ENCODE peak calls at places on chromosomes 3 and 15, in six cellular contexts. T is heart left ventricle, R is nephron progenitor cell, L is psoas muscle, O is mesothelial cell of epicardium, S is D721Med. H is an unnamed sample.

GRCh38 chr15:63605816-63606215 is 8.6 kb downstream of the FBXL22 start:
- DNase-seq in L (no peak), R (no peak), T (no peak), O (no peak), S (no peak), H (no peak)

GRCh38 chr3:136055491-136055890 is 90.0 kb downstream of the PPP2R3A start:
- DNase-seq in L (no peak), O (no peak), S (no peak), T (no peak), R (no peak), H (no peak)

GRCh38 chr3:196638922-196639516 is 475 bp upstream of the NRROS start:
- DNase-seq in T (no peak), O (no peak), R (no peak), S (no peak), L (no peak), H (no peak)

GRCh38 chr3:29515451-29515850 is 234.6 kb downstream of the RBMS3 start:
- DNase-seq in T (no peak), L (no peak), S (no peak), R (no peak), O (no peak), H (no peak)

GRCh38 chr3:88469216-88469615 is 319.5 kb downstream of the C3orf38 start:
- DNase-seq in O (no peak), R (no peak), L (no peak), S (no peak), T (no peak), H (no peak)

GRCh38 chr3:194265505-194265892 is 85.6 kb downstream of the CPN2 start:
- DNase-seq in S (peak; percentile 6), L (peak; percentile 97), T (peak; percentile 94), O (peak; percentile 38), R (no peak), H (no peak)

GRCh38 chr15:77542491-77543001 is 90.2 kb downstream of the LINGO1 start:
- DNase-seq in T (no peak), S (no peak), L (no peak), O (no peak), R (no peak), H (no peak)

GRCh38 chr3:39205919-39206516 is 13.6 kb upstream of the XIRP1 start:
- DNase-seq in O (no peak), T (no peak), R (no peak), L (no peak), S (no peak), H (no peak)

GRCh38 chr15:68423359-68424028 is 8.5 kb downstream of the ITGA11 start:
- DNase-seq in L (no peak), O (peak; percentile 16), S (no peak), R (no peak), T (no peak), H (peak; percentile 32)

GRCh38 chr3:182979103-182979697 is 1.1 kb downstream of the DCUN1D1 start:
- DNase-seq in L (no peak), O (no peak), R (no peak), T (no peak), S (no peak), H (no peak)

GRCh38 chr15:79380755-79381499 is 51.2 kb upstream of the MINAR1 start:
- DNase-seq in R (peak; percentile 89), S (no peak), T (peak; percentile 70), O (peak; percentile 86), L (peak; percentile 81), H (peak; percentile 79)

GRCh38 chr3:112597945-112598344 is 36.1 kb downstream of the SLC35A5 start:
- DNase-seq in S (no peak), R (no peak), L (no peak), T (no peak), O (no peak), H (no peak)

GRCh38 chr3:61894988-61895935 is 333.9 kb downstream of the PTPRG start:
- DNase-seq in T (peak; percentile 75), R (no peak), O (peak; percentile 52), S (no peak), L (no peak), H (no peak)

GRCh38 chr3:185040425-185040824 is 112.4 kb downstream of the C3orf70 start:
- DNase-seq in L (no peak), T (no peak), S (no peak), O (no peak), R (no peak), H (no peak)

GRCh38 chr3:9217784-9218513 is 31.5 kb downstream of the SRGAP3 start:
- DNase-seq in L (no peak), R (no peak), O (no peak), S (peak; percentile 53), T (no peak), H (no peak)

GRCh38 chr3:13518516-13519351 is 30.2 kb upstream of the FBLN2 start:
- DNase-seq in S (no peak), O (no peak), R (no peak), L (peak; percentile 93), T (peak; percentile 80), H (no peak)

GRCh38 chr3:43582876-43583275 is 38.9 kb downstream of the ANO10 start:
- DNase-seq in S (no peak), O (no peak), L (no peak), R (no peak), T (no peak), H (no peak)

GRCh38 chr3:58189691-58190090 is 21.1 kb downstream of the DNASE1L3 start:
- DNase-seq in L (no peak), R (no peak), T (no peak), O (no peak), S (no peak), H (no peak)

GRCh38 chr3:89223188-89223587 is 115.8 kb downstream of the EPHA3 start:
- DNase-seq in T (no peak), O (no peak), S (no peak), L (no peak), R (no peak), H (no peak)

GRCh38 chr15:44722011-44722410 is 10.7 kb downstream of the B2M start:
- DNase-seq in S (no peak), L (no peak), O (no peak), T (no peak), R (no peak), H (no peak)

GRCh38 chr15:63823253-63823844 is 10.4 kb downstream of the HERC1 start:
- DNase-seq in T (no peak), R (no peak), S (no peak), L (no peak), O (no peak), H (no peak)

GRCh38 chr3:46146021-46146420 is 62.1 kb downstream of the CCR1 start:
- DNase-seq in L (no peak), S (no peak), T (no peak), R (no peak), O (no peak), H (no peak)

GRCh38 chr15:80072285-80072684 is 12.8 kb downstream of the ZFAND6 start:
- DNase-seq in S (no peak), T (peak; percentile 26), L (no peak), R (peak; percentile 15), O (no peak), H (no peak)

GRCh38 chr15:101176625-101177024 is 75.2 kb downstream of the CHSY1 start:
- DNase-seq in R (no peak), L (no peak), O (no peak), S (no peak), T (no peak), H (no peak)

GRCh38 chr3:75294124-75294523 is 370.0 kb upstream of the FRG2C start:
- DNase-seq in S (no peak), L (no peak), R (peak; percentile 58), T (peak; percentile 19), O (peak; percentile 45), H (no peak)

DNA sequence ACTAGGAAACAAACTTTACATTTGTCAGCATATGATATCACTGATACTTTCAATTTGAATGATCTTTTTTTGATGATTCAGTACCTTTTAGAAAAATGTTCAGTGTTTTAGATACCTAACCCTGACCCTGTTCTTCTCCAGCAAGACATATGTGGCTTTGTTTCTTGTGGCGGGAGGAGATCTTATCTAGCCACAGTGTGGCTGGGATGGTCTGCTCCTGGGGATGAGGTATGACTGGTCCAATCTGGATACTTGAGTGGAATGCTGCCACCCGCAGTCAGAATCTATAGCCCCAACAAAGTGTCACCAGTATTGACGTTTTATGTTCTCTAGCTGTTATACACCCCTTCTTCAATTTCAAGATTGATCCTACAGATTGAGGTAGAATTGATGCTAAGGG is 439.0 kb upstream of the GOLIM4 start:
- DNase-seq in S (no peak), R (no peak), O (no peak), L (no peak), T (no peak), H (no peak)
- TF ChIP-seq CTCF in S (peak; percentile 24), R (no peak), O (no peak), L (no peak), T (no peak), H (no peak)

GRCh38 chr3:151307583-151307982 is 9.0 kb downstream of the GPR87 start:
- DNase-seq in L (no peak), R (no peak), S (no peak), T (no peak), O (no peak), H (no peak)

GRCh38 chr3:151307131-151307530 is 9.5 kb downstream of the GPR87 start:
- DNase-seq in L (no peak), S (no peak), R (no peak), T (no peak), O (no peak), H (no peak)

GRCh38 chr3:151305778-151306157 is 10.9 kb downstream of the GPR87 start:
- DNase-seq in L (no peak), T (no peak), R (no peak), O (no peak), S (no peak), H (no peak)

GRCh38 chr3:151306168-151306810 is 10.3 kb downstream of the GPR87 start:
- DNase-seq in O (no peak), T (no peak), S (no peak), R (no peak), L (no peak), H (no peak)

DNA sequence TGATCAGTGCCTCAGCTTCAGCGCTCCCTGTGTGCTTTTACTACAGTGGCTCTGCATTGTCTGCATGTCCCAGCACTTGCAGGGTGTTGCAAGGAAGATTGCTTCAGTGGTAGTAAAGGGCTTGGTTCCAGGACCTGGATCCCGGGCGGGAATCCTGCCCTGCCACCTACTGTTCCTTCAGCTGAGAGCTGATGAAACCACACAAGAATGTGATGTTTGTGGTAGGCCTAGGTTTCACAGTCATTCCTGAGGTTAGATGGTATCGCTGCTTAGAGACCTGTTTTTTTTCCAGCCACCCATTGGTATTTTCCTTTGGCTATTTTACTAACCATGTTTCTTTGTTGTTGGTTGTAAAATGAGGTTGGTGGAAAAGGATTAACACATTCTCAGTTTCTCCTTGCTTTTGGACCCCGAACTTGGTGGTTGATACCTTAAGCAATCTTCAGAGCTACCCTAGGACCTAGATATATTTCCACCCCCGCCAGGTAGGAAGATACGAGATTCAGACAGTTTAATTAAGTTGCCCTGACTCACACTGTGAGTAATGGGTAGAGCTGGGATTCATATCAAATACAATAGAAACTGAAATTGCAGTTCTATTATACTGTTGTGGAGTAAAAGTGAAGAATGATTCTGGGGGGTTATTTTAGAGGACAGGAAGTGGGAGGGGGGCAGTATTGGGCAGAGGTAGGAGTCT is 11.4 kb downstream of the GPR87 start:
- DNase-seq in S (no peak), O (peak; percentile 64), L (peak; percentile 51), T (no peak), R (no peak), H (no peak)
- TF ChIP-seq CTCF in S (no peak), O (no peak), L (no peak), T (no peak), R (no peak), H (no peak)

GRCh38 chr3:10560060-10560861 is 54.9 kb upstream of the ATP2B2 start:
- DNase-seq in S (no peak), O (no peak), T (peak; percentile 8), L (no peak), R (no peak), H (peak; percentile 42)
- TF ChIP-seq CTCF in S (no peak), O (no peak), T (no peak), L (no peak), R (no peak), H (no peak)

GRCh38 chr3:69439683-69440270 is 53.9 kb upstream of the FRMD4B start:
- DNase-seq in S (no peak), L (no peak), R (no peak), O (no peak), T (no peak), H (no peak)
- TF ChIP-seq CTCF in S (peak; percentile 55), L (peak; percentile 49), R (peak; percentile 47), O (peak; percentile 54), T (peak; percentile 35), H (peak; percentile 73)